ENCODE peak calls at places on chromosomes 6 and 20, in ten cellular contexts. One of them, this sample, is unnamed.

GRCh38 chr6:139257291-139257690 is 34.5 kb downstream of the TXLNB start:
- DNase-seq in foreskin fibroblast: no peak
- DNase-seq in choroid plexus epithelial cell: no peak
- DNase-seq in fibroblast of pulmonary artery: no peak
- DNase-seq in stomach: no peak
- DNase-seq in mammary epithelial cell: no peak
- DNase-seq in transverse colon: no peak
- DNase-seq in cardiac fibroblast: no peak
- DNase-seq in mucosa of descending colon: no peak
- DNase-seq in aorta: no peak
- DNase-seq in this sample: no peak

GRCh38 chr20:58523916-58524315 is 8.7 kb upstream of the APCDD1L start:
- DNase-seq in fibroblast of pulmonary artery: peak; percentile 51
- DNase-seq in aorta: no peak
- DNase-seq in choroid plexus epithelial cell: peak; percentile 61
- DNase-seq in foreskin fibroblast: peak; percentile 7
- DNase-seq in transverse colon: no peak
- DNase-seq in stomach: no peak
- DNase-seq in cardiac fibroblast: peak; percentile 75
- DNase-seq in mucosa of descending colon: no peak
- DNase-seq in mammary epithelial cell: no peak
- DNase-seq in this sample: no peak

GRCh38 chr6:12136905-12137304 is 124.8 kb downstream of the HIVEP1 start:
- DNase-seq in aorta: no peak
- DNase-seq in mucosa of descending colon: no peak
- DNase-seq in cardiac fibroblast: peak; percentile 65
- DNase-seq in mammary epithelial cell: no peak
- DNase-seq in choroid plexus epithelial cell: peak; percentile 57
- DNase-seq in transverse colon: no peak
- DNase-seq in fibroblast of pulmonary artery: peak; percentile 40
- DNase-seq in foreskin fibroblast: peak; percentile 23
- DNase-seq in stomach: no peak
- DNase-seq in this sample: peak; percentile 36

GRCh38 chr6:1895721-1896120 is 286.0 kb downstream of the FOXC1 start:
- DNase-seq in mucosa of descending colon: no peak
- DNase-seq in fibroblast of pulmonary artery: no peak
- DNase-seq in transverse colon: no peak
- DNase-seq in stomach: no peak
- DNase-seq in foreskin fibroblast: no peak
- DNase-seq in cardiac fibroblast: no peak
- DNase-seq in choroid plexus epithelial cell: peak; percentile 20
- DNase-seq in mammary epithelial cell: no peak
- DNase-seq in aorta: no peak
- DNase-seq in this sample: no peak

GRCh38 chr6:7052441-7052936 is 55.3 kb upstream of the RREB1 start:
- DNase-seq in mammary epithelial cell: peak; percentile 7
- DNase-seq in mucosa of descending colon: peak; percentile 43
- DNase-seq in cardiac fibroblast: peak; percentile 60
- DNase-seq in stomach: peak; percentile 36
- DNase-seq in fibroblast of pulmonary artery: peak; percentile 65
- DNase-seq in foreskin fibroblast: no peak
- DNase-seq in choroid plexus epithelial cell: peak; percentile 89
- DNase-seq in transverse colon: peak; percentile 42
- DNase-seq in aorta: peak; percentile 63
- DNase-seq in this sample: peak; percentile 86

GRCh38 chr6:8914700-8915099 is 479.4 kb upstream of the SLC35B3 start:
- DNase-seq in fibroblast of pulmonary artery: no peak
- DNase-seq in choroid plexus epithelial cell: no peak
- DNase-seq in stomach: no peak
- DNase-seq in transverse colon: no peak
- DNase-seq in mucosa of descending colon: no peak
- DNase-seq in aorta: no peak
- DNase-seq in cardiac fibroblast: no peak
- DNase-seq in mammary epithelial cell: no peak
- DNase-seq in foreskin fibroblast: no peak
- DNase-seq in this sample: no peak

GRCh38 chr6:143400258-143401059 is 50.0 kb downstream of the ADAT2 start:
- DNase-seq in mammary epithelial cell: peak; percentile 35
- DNase-seq in aorta: peak; percentile 62
- DNase-seq in cardiac fibroblast: peak; percentile 14
- DNase-seq in stomach: peak; percentile 36
- DNase-seq in foreskin fibroblast: no peak
- DNase-seq in transverse colon: peak; percentile 23
- DNase-seq in mucosa of descending colon: peak; percentile 59
- DNase-seq in fibroblast of pulmonary artery: peak; percentile 23
- DNase-seq in choroid plexus epithelial cell: no peak
- DNase-seq in this sample: no peak

GRCh38 chr6:43702522-43703440 is 15.2 kb upstream of the MRPS18A start:
- DNase-seq in mucosa of descending colon: peak; percentile 89
- DNase-seq in transverse colon: peak; percentile 93
- DNase-seq in fibroblast of pulmonary artery: peak; percentile 97
- DNase-seq in choroid plexus epithelial cell: peak; percentile 87
- DNase-seq in mammary epithelial cell: peak; percentile 77
- DNase-seq in cardiac fibroblast: peak; percentile 95
- DNase-seq in foreskin fibroblast: peak; percentile 94
- DNase-seq in aorta: peak; percentile 94
- DNase-seq in stomach: peak; percentile 93
- DNase-seq in this sample: peak; percentile 86

GRCh38 chr6:87182321-87182720 is 27.0 kb downstream of the ZNF292 start:
- DNase-seq in cardiac fibroblast: no peak
- DNase-seq in transverse colon: no peak
- DNase-seq in fibroblast of pulmonary artery: no peak
- DNase-seq in stomach: no peak
- DNase-seq in mucosa of descending colon: no peak
- DNase-seq in choroid plexus epithelial cell: no peak
- DNase-seq in aorta: no peak
- DNase-seq in mammary epithelial cell: no peak
- DNase-seq in foreskin fibroblast: no peak
- DNase-seq in this sample: no peak

DNA sequence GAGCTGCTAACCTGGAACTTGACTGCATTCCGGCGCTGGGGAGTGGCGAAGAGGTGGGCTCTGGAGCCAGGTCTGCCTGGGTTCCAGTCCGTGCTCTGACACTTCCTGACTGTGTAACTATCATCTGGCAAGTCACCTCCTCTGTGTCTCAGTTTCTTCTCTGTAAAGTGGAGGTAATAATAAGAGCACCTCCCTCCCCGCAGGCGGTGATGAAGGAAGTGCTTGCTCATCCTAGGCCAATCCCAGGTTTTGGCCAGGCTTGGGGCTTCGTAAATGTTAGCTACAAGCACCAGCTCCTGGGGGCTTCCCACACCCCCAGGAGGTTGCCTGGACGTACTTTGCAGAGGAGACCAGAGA is 32.8 kb downstream of the SNAI1 start:
- DNase-seq in transverse colon: no peak
- DNase-seq in aorta: no peak
- DNase-seq in fibroblast of pulmonary artery: no peak
- DNase-seq in stomach: no peak
- DNase-seq in choroid plexus epithelial cell: no peak
- DNase-seq in cardiac fibroblast: no peak
- DNase-seq in mammary epithelial cell: no peak
- DNase-seq in foreskin fibroblast: no peak
- DNase-seq in mucosa of descending colon: no peak
- DNase-seq in this sample: no peak
- H3K4me3 ChIP-seq in transverse colon: no peak overlapping the region
- H3K4me3 ChIP-seq in aorta: no peak overlapping the region
- H3K4me3 ChIP-seq in fibroblast of pulmonary artery: no peak overlapping the region
- H3K4me3 ChIP-seq in stomach: no peak overlapping the region
- H3K4me3 ChIP-seq in choroid plexus epithelial cell: no peak overlapping the region
- H3K4me3 ChIP-seq in cardiac fibroblast: no peak overlapping the region
- H3K4me3 ChIP-seq in mammary epithelial cell: no peak overlapping the region
- H3K4me3 ChIP-seq in foreskin fibroblast: no peak overlapping the region
- H3K4me3 ChIP-seq in mucosa of descending colon: no peak overlapping the region
- H3K4me3 ChIP-seq in this sample: no peak overlapping the region

GRCh38 chr6:39043776-39044175 is 4.8 kb upstream of the GLP1R start:
- DNase-seq in fibroblast of pulmonary artery: no peak
- DNase-seq in stomach: no peak
- DNase-seq in cardiac fibroblast: no peak
- DNase-seq in aorta: no peak
- DNase-seq in choroid plexus epithelial cell: no peak
- DNase-seq in mammary epithelial cell: no peak
- DNase-seq in mucosa of descending colon: no peak
- DNase-seq in foreskin fibroblast: no peak
- DNase-seq in transverse colon: no peak
- DNase-seq in this sample: no peak

GRCh38 chr6:39041072-39041471 is 7.5 kb upstream of the GLP1R start:
- DNase-seq in transverse colon: no peak
- DNase-seq in aorta: no peak
- DNase-seq in fibroblast of pulmonary artery: no peak
- DNase-seq in choroid plexus epithelial cell: no peak
- DNase-seq in cardiac fibroblast: no peak
- DNase-seq in mucosa of descending colon: no peak
- DNase-seq in mammary epithelial cell: no peak
- DNase-seq in stomach: no peak
- DNase-seq in foreskin fibroblast: no peak
- DNase-seq in this sample: no peak

GRCh38 chr6:39047434-39048327 is 900 bp upstream of the GLP1R start:
- DNase-seq in fibroblast of pulmonary artery: no peak
- DNase-seq in mammary epithelial cell: no peak
- DNase-seq in foreskin fibroblast: no peak
- DNase-seq in aorta: no peak
- DNase-seq in choroid plexus epithelial cell: no peak
- DNase-seq in transverse colon: no peak
- DNase-seq in mucosa of descending colon: no peak
- DNase-seq in stomach: no peak
- DNase-seq in cardiac fibroblast: no peak
- DNase-seq in this sample: no peak

GRCh38 chr6:39040080-39040673 is 8.4 kb upstream of the GLP1R start:
- DNase-seq in choroid plexus epithelial cell: no peak
- DNase-seq in aorta: no peak
- DNase-seq in foreskin fibroblast: no peak
- DNase-seq in stomach: no peak
- DNase-seq in mucosa of descending colon: no peak
- DNase-seq in mammary epithelial cell: no peak
- DNase-seq in cardiac fibroblast: no peak
- DNase-seq in fibroblast of pulmonary artery: no peak
- DNase-seq in transverse colon: no peak
- DNase-seq in this sample: no peak

DNA sequence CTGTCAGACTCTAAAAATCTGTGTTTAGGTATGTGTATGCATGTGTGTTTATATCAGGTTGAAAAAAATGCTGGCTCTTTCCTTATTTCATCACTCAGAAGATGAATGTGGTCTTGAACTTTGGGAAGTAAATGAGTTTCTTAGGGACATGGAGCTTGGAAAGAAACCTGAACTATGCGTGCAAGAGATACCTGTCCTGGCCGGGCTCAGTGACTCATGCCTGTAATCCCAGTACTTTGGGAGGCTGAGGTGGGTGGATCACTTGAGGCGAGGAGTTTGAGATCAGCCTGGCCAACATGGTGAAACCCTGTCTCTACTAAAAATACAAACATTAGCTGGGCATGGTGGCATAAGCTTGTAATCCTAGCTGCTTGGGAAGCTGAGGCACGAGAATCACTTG is 4.4 kb upstream of the GLP1R start:
- DNase-seq in cardiac fibroblast: no peak
- DNase-seq in aorta: no peak
- DNase-seq in mucosa of descending colon: no peak
- DNase-seq in mammary epithelial cell: peak; percentile 39
- DNase-seq in foreskin fibroblast: no peak
- DNase-seq in choroid plexus epithelial cell: no peak
- DNase-seq in transverse colon: no peak
- DNase-seq in fibroblast of pulmonary artery: no peak
- DNase-seq in stomach: no peak
- DNase-seq in this sample: no peak
- H3K4me3 ChIP-seq in cardiac fibroblast: no peak overlapping the region
- H3K4me3 ChIP-seq in aorta: no peak overlapping the region
- H3K4me3 ChIP-seq in mucosa of descending colon: no peak overlapping the region
- H3K4me3 ChIP-seq in mammary epithelial cell: no peak overlapping the region
- H3K4me3 ChIP-seq in foreskin fibroblast: no peak overlapping the region
- H3K4me3 ChIP-seq in choroid plexus epithelial cell: no peak overlapping the region
- H3K4me3 ChIP-seq in transverse colon: no peak overlapping the region
- H3K4me3 ChIP-seq in fibroblast of pulmonary artery: no peak overlapping the region
- H3K4me3 ChIP-seq in stomach: no peak overlapping the region
- H3K4me3 ChIP-seq in this sample: no peak overlapping the region

DNA sequence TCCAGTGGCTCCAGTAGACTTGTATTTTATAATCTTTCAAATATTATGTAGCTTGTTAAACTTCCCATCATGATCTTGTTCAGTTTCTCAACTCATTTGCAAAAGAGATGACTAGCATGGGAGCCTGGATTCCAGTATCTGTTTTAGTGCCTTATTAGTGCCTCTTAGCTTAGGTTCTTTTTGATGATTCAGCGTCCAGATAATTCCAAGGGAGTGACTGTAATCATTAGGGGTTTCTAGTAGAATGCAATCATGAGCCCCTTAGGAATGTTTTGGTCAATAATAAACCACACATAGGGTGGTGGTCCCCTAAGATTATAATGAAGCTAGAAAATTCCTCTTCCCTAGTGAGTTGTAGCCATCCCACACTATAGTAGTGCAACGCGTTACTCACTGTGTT is 7.0 kb downstream of the CD2AP start:
- DNase-seq in mucosa of descending colon: no peak
- DNase-seq in mammary epithelial cell: peak; percentile 87
- DNase-seq in choroid plexus epithelial cell: peak; percentile 83
- DNase-seq in foreskin fibroblast: peak; percentile 65
- DNase-seq in cardiac fibroblast: peak; percentile 92
- DNase-seq in stomach: no peak
- DNase-seq in transverse colon: no peak
- DNase-seq in aorta: no peak
- DNase-seq in fibroblast of pulmonary artery: peak; percentile 60
- DNase-seq in this sample: peak; percentile 84
- H3K4me3 ChIP-seq in mucosa of descending colon: no peak overlapping the region
- H3K4me3 ChIP-seq in mammary epithelial cell: no peak overlapping the region
- H3K4me3 ChIP-seq in choroid plexus epithelial cell: no peak overlapping the region
- H3K4me3 ChIP-seq in foreskin fibroblast: no peak overlapping the region
- H3K4me3 ChIP-seq in cardiac fibroblast: no peak overlapping the region
- H3K4me3 ChIP-seq in stomach: no peak overlapping the region
- H3K4me3 ChIP-seq in transverse colon: no peak overlapping the region
- H3K4me3 ChIP-seq in aorta: no peak overlapping the region
- H3K4me3 ChIP-seq in fibroblast of pulmonary artery: no peak overlapping the region
- H3K4me3 ChIP-seq in this sample: no peak overlapping the region

GRCh38 chr20:21106171-21106694 is at the start of gene LINC00237:
- DNase-seq in mucosa of descending colon: no peak
- DNase-seq in fibroblast of pulmonary artery: no peak
- DNase-seq in cardiac fibroblast: no peak
- DNase-seq in mammary epithelial cell: no peak
- DNase-seq in foreskin fibroblast: no peak
- DNase-seq in choroid plexus epithelial cell: no peak
- DNase-seq in transverse colon: no peak
- DNase-seq in aorta: no peak
- DNase-seq in stomach: no peak
- DNase-seq in this sample: no peak
- H3K4me3 ChIP-seq in mucosa of descending colon: no peak within 1 kb of the TSS
- H3K4me3 ChIP-seq in fibroblast of pulmonary artery: no peak within 1 kb of the TSS
- H3K4me3 ChIP-seq in cardiac fibroblast: no peak within 1 kb of the TSS
- H3K4me3 ChIP-seq in mammary epithelial cell: peak within 1 kb of the TSS; percentile 8
- H3K4me3 ChIP-seq in foreskin fibroblast: no peak within 1 kb of the TSS
- H3K4me3 ChIP-seq in choroid plexus epithelial cell: no peak within 1 kb of the TSS
- H3K4me3 ChIP-seq in transverse colon: peak within 1 kb of the TSS; percentile 17
- H3K4me3 ChIP-seq in aorta: no peak within 1 kb of the TSS
- H3K4me3 ChIP-seq in stomach: no peak within 1 kb of the TSS
- H3K4me3 ChIP-seq in this sample: no peak within 1 kb of the TSS

GRCh38 chr6:56537223-56537770 is 105.4 kb downstream of the DST start:
- DNase-seq in choroid plexus epithelial cell: no peak
- DNase-seq in transverse colon: no peak
- DNase-seq in mammary epithelial cell: no peak
- DNase-seq in foreskin fibroblast: no peak
- DNase-seq in cardiac fibroblast: no peak
- DNase-seq in stomach: no peak
- DNase-seq in mucosa of descending colon: no peak
- DNase-seq in aorta: no peak
- DNase-seq in fibroblast of pulmonary artery: no peak
- DNase-seq in this sample: no peak
- H3K4me3 ChIP-seq in choroid plexus epithelial cell: no peak overlapping the region
- H3K4me3 ChIP-seq in transverse colon: peak overlapping the region; percentile 66
- H3K4me3 ChIP-seq in mammary epithelial cell: no peak overlapping the region
- H3K4me3 ChIP-seq in foreskin fibroblast: peak overlapping the region; percentile 89
- H3K4me3 ChIP-seq in cardiac fibroblast: no peak overlapping the region
- H3K4me3 ChIP-seq in stomach: peak overlapping the region; percentile 60
- H3K4me3 ChIP-seq in mucosa of descending colon: no peak overlapping the region
- H3K4me3 ChIP-seq in aorta: peak overlapping the region; percentile 29
- H3K4me3 ChIP-seq in fibroblast of pulmonary artery: no peak overlapping the region
- H3K4me3 ChIP-seq in this sample: no peak overlapping the region

GRCh38 chr20:22227301-22227700 is 357.1 kb downstream of the FOXA2 start:
- DNase-seq in mammary epithelial cell: no peak
- DNase-seq in cardiac fibroblast: no peak
- DNase-seq in fibroblast of pulmonary artery: no peak
- DNase-seq in transverse colon: no peak
- DNase-seq in mucosa of descending colon: no peak
- DNase-seq in stomach: no peak
- DNase-seq in foreskin fibroblast: no peak
- DNase-seq in choroid plexus epithelial cell: no peak
- DNase-seq in aorta: no peak
- DNase-seq in this sample: no peak
- H3K4me3 ChIP-seq in mammary epithelial cell: no peak overlapping the region
- H3K4me3 ChIP-seq in cardiac fibroblast: no peak overlapping the region
- H3K4me3 ChIP-seq in fibroblast of pulmonary artery: no peak overlapping the region
- H3K4me3 ChIP-seq in transverse colon: no peak overlapping the region
- H3K4me3 ChIP-seq in mucosa of descending colon: no peak overlapping the region
- H3K4me3 ChIP-seq in stomach: no peak overlapping the region
- H3K4me3 ChIP-seq in foreskin fibroblast: no peak overlapping the region
- H3K4me3 ChIP-seq in choroid plexus epithelial cell: no peak overlapping the region
- H3K4me3 ChIP-seq in aorta: no peak overlapping the region
- H3K4me3 ChIP-seq in this sample: no peak overlapping the region